ENCODE peak calls at places on chromosomes 12 and 14, in ten cellular contexts. V, O, U, S, B, X, M, W, Z and Y are unnamed samples.

GRCh38 chr14:72771561-72771960 is 122.3 kb downstream of the DPF3 start:
- DNase-seq in V (no peak), O (no peak), U (no peak), S (no peak), B (no peak), X (no peak), M (no peak), W (no peak), Z (no peak), Y (no peak)

GRCh38 chr14:20194101-20194500 is 3.4 kb downstream of the OR11G2 start:
- DNase-seq in V (no peak), O (no peak), U (no peak), S (no peak), B (no peak), X (no peak), M (no peak), W (no peak), Z (no peak), Y (no peak)

GRCh38 chr14:69077841-69078240 is 75.1 kb downstream of the DCAF5 start:
- DNase-seq in V (no peak), O (no peak), U (peak; percentile 82), S (peak; percentile 69), B (no peak), X (peak; percentile 96), M (no peak), W (no peak), Z (no peak), Y (peak; percentile 68)

GRCh38 chr12:94247256-94247655 is 98.9 kb downstream of the PLXNC1 start:
- DNase-seq in V (no peak), O (no peak), U (no peak), S (no peak), B (no peak), X (no peak), M (no peak), W (no peak), Z (no peak), Y (no peak)

GRCh38 chr14:68088463-68088862 is 268.9 kb downstream of the RAD51B start:
- DNase-seq in V (no peak), O (no peak), U (no peak), S (no peak), B (no peak), X (no peak), M (no peak), W (peak; percentile 67), Z (peak; percentile 73), Y (peak; percentile 70)

GRCh38 chr12:98828802-98829600 is 183.9 kb downstream of the APAF1 start:
- DNase-seq in V (no peak), O (no peak), U (peak; percentile 10), S (no peak), B (no peak), X (no peak), M (no peak), W (no peak), Z (no peak), Y (no peak)

GRCh38 chr12:128459067-128459466 is 192.1 kb downstream of the TMEM132C start:
- DNase-seq in V (no peak), O (no peak), U (no peak), S (no peak), B (no peak), X (no peak), M (no peak), W (no peak), Z (no peak), Y (no peak)

GRCh38 chr12:103205906-103206305 is 248.4 kb downstream of the ASCL1 start:
- DNase-seq in V (no peak), O (no peak), U (no peak), S (no peak), B (no peak), X (no peak), M (no peak), W (no peak), Z (no peak), Y (no peak)

GRCh38 chr12:109358154-109358869 is 10.6 kb downstream of the MYO1H start:
- DNase-seq in V (no peak), O (no peak), U (peak; percentile 2), S (no peak), B (no peak), X (no peak), M (no peak), W (no peak), Z (no peak), Y (peak; percentile 24)

GRCh38 chr12:30753761-30754382 is 879 bp downstream of the CAPRIN2 start:
- DNase-seq in V (no peak), O (no peak), U (peak; percentile 7), S (no peak), B (no peak), X (peak; percentile 39), M (no peak), W (peak; percentile 54), Z (peak; percentile 43), Y (peak; percentile 59)

GRCh38 chr14:64110832-64111231 is 183.3 kb downstream of the ESR2 start:
- DNase-seq in V (no peak), O (no peak), U (no peak), S (no peak), B (no peak), X (peak; percentile 64), M (no peak), W (no peak), Z (no peak), Y (no peak)

GRCh38 chr12:105935981-105936380 is 202.8 kb downstream of the NUAK1 start:
- DNase-seq in V (no peak), O (no peak), U (peak; percentile 57), S (peak; percentile 21), B (peak; percentile 46), X (peak; percentile 47), M (no peak), W (no peak), Z (no peak), Y (peak; percentile 81)

GRCh38 chr14:51369814-51370213 is 129.8 kb downstream of the TMX1 start:
- DNase-seq in V (no peak), O (no peak), U (no peak), S (no peak), B (no peak), X (no peak), M (no peak), W (no peak), Z (no peak), Y (no peak)

GRCh38 chr14:61101803-61102548 is 120.9 kb downstream of the SLC38A6 start:
- DNase-seq in V (no peak), O (no peak), U (peak; percentile 44), S (no peak), B (no peak), X (peak; percentile 53), M (no peak), W (no peak), Z (no peak), Y (no peak)

GRCh38 chr14:70641548-70642312 is at the start of gene TTC9:
- DNase-seq in V (no peak), O (no peak), U (peak; percentile 19), S (no peak), B (no peak), X (no peak), M (peak; percentile 55), W (no peak), Z (no peak), Y (no peak)

GRCh38 chr14:101122114-101122854 is 218.8 kb upstream of the RTL1 start:
- DNase-seq in V (no peak), O (no peak), U (no peak), S (no peak), B (no peak), X (no peak), M (no peak), W (no peak), Z (no peak), Y (no peak)

GRCh38 chr14:24177041-24177825 is 5.4 kb downstream of the REC8 start:
- DNase-seq in V (no peak), O (no peak), U (no peak), S (no peak), B (no peak), X (no peak), M (no peak), W (no peak), Z (no peak), Y (no peak)